ENCODE peak calls at places on chromosomes 3 and 15, in five cellular contexts. E is HCT116, G is endothelial cell of umbilical vein, S is HepG2, F is SK-N-SH. Z is an unnamed sample.

GRCh38 chr3:113354307-113354706 is 87.0 kb downstream of the CFAP44 start:
- DNase-seq in E (peak), G (no peak), S (no peak), F (no peak), Z (no peak)

GRCh38 chr3:99644741-99645140 is 6.3 kb downstream of the COL8A1 start:
- DNase-seq in E (no peak), G (no peak), S (no peak), F (no peak), Z (no peak)

GRCh38 chr3:166829896-166830295 is 550.2 kb downstream of the ZBBX start:
- DNase-seq in E (no peak), G (no peak), S (peak), F (no peak), Z (no peak)

GRCh38 chr3:47961036-47961435 is 55.2 kb downstream of the MAP4 start:
- DNase-seq in E (no peak), G (no peak), S (no peak), F (no peak), Z (no peak)

GRCh38 chr3:66010348-66011097 is 28.2 kb downstream of the MAGI1 start:
- DNase-seq in E (peak), G (no peak), S (peak), F (no peak), Z (no peak)

GRCh38 chr15:31280037-31280830 is 46.4 kb upstream of the KLF13 start:
- DNase-seq in E (no peak), G (no peak), S (peak), F (peak), Z (no peak)

GRCh38 chr3:167675835-167676234 is 22.1 kb upstream of the WDR49 start:
- DNase-seq in E (no peak), G (no peak), S (no peak), F (no peak), Z (no peak)

GRCh38 chr15:66069751-66070150 is 183.8 kb downstream of the MEGF11 start:
- DNase-seq in E (no peak), G (no peak), S (no peak), F (no peak), Z (no peak)

GRCh38 chr3:44026224-44026865 is 215.3 kb upstream of the TOPAZ1 start:
- DNase-seq in E (no peak), G (no peak), S (no peak), F (no peak), Z (no peak)

GRCh38 chr3:72273615-72274014 is 488.7 kb upstream of the PROK2 start:
- DNase-seq in E (no peak), G (no peak), S (no peak), F (no peak), Z (no peak)

GRCh38 chr15:29070471-29071192 is 184.9 kb downstream of the APBA2 start:
- DNase-seq in E (no peak), G (no peak), S (no peak), F (no peak), Z (no peak)

GRCh38 chr3:186142556-186142955 is 33.7 kb upstream of the ETV5 start:
- DNase-seq in E (no peak), G (no peak), S (no peak), F (no peak), Z (no peak)

GRCh38 chr3:9862391-9863235 is 17.4 kb downstream of the CIDEC start:
- DNase-seq in E (no peak), G (peak), S (peak), F (peak), Z (no peak)

GRCh38 chr15:20340331-20340811 is 201.2 kb downstream of the GOLGA6L6 start:
- DNase-seq in E (no peak), G (peak), S (no peak), F (peak), Z (no peak)

GRCh38 chr15:96160269-96160668 is 170.2 kb upstream of the NR2F2 start:
- DNase-seq in E (no peak), G (peak), S (no peak), F (no peak), Z (no peak)

GRCh38 chr15:73334086-73334485 is 34.7 kb downstream of the HCN4 start:
- DNase-seq in E (no peak), G (no peak), S (no peak), F (no peak), Z (no peak)

DNA sequence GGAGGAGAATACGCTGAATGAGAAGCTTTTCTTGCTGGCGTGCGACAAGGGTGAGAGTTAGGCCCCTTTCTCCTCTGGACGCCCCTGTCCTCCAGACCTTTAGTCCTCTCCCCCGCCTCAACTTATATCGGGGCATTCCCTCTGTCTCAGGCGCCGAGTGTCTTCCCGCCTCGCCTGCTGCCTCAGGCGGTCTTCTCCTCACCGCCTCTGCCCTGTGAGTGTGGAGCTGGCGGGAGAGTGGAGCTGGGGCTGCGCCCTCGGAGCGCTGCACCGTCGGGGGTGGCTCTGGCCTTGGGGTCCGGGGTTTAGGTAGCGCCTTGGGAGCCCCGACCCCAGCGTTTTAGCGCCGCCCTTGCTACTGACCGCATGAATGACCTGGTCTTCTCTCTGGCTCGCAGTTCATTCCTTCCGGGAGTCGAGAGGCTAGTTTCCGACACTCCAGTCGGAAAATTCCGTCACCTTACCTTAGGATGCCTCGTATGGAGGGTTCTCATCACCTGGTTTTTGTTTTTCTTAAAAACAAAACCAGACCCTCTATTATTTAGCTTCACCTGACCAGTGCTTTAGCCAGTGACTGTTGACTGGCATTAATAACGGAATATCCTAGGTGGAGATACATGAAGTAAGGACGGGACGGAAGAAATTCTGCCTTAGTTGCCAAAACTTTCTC is 983 bp downstream of the TRPC1 start:
- DNase-seq in E (peak), G (peak), S (peak), F (peak), Z (no peak)
- TF ChIP-seq POLR2AphosphoS5 in E (no peak), G (peak), S (peak), F (no peak), Z (no peak)

GRCh38 chr3:20041197-20041780 is 1.0 kb downstream of the KAT2B start:
- DNase-seq in E (no peak), G (peak), S (peak), F (peak), Z (no peak)

GRCh38 chr3:20043825-20044224 is 3.6 kb downstream of the KAT2B start:
- DNase-seq in E (no peak), G (no peak), S (no peak), F (no peak), Z (no peak)

GRCh38 chr3:20040476-20041196 is 390 bp downstream of the KAT2B start:
- DNase-seq in E (peak), G (peak), S (peak), F (peak), Z (no peak)

GRCh38 chr3:20042331-20042730 is 2.1 kb downstream of the KAT2B start:
- DNase-seq in E (no peak), G (no peak), S (no peak), F (no peak), Z (no peak)

GRCh38 chr3:20043398-20043797 is 3.2 kb downstream of the KAT2B start:
- DNase-seq in E (no peak), G (peak), S (no peak), F (no peak), Z (no peak)
- H3K9ac ChIP-seq in E (no peak), G (no peak), S (no peak), F (no peak), Z (no peak)

DNA sequence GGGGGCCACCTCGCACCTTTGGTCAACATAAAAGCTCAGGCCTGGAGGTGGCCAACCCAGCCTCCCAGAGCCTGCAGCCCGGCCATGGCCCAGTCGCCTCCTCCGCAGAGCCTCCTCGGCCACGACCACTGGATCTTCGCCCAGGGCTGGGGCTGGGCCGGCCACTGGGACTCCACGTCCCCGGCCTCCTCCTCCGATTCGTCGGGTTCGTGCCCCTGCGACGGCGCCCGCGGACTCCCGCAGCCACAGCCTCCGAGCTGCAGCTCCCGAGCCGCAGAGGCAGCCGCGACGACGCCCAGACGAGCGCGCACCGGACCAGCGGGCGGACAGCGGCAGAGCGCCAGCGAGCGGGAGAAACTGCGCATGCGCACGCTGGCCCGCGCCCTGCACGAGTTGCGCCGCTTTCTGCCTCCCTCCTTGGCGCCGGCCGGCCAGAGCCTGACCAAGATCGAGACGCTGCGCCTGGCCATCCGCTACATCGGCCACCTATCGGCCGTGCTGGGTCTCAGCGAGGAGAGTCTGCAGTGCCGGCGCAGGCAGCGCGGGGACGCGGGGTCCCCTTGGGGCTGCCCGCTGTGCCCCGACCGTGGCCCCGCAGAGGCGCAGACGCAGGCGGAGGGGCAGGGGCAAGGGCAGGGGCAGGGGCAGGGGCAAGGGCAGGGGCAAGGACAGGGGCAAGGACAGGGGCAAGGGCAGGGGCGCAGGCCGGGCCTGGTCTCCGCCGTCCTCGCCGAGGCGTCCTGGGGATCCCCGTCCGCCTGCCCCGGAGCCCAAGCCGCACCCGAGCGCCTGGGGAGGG is at the start of gene MESP2:
- DNase-seq in E (peak), G (peak), S (peak), F (peak), Z (no peak)
- TF ChIP-seq POLR2AphosphoS5 in E (peak), G (peak), S (no peak), F (no peak), Z (no peak)

DNA sequence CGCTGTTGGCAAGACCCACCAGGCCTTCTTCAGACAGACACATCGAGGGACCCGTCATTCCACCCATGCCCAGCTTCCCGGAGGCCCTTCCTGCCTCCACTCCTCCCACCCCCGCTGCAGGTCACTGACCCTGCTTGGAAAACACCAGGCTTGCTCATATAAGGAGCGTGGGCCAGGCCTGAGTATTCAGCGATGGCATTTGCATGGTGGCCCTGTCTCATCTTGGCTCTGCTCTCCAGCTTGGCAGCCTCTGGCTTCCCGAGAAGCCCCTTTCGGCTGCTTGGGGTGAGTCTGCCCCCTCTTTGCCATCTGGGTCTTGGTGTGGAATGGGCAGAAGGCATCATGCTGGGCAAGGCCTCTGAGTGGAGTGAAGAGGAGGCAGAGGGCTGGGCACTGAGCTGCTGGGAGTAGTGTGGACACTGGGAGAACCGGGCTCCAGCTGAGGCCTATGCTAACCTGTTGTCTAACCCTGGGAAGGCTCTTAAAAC is at the start of gene ITIH3:
- DNase-seq in E (no peak), G (no peak), S (peak), F (no peak), Z (no peak)
- H3K9ac ChIP-seq in E (no peak), G (no peak), S (peak), F (no peak), Z (no peak)

Z was measured in SK-N-MC.